ENCODE peak calls at places on chromosomes 12 and 14, in nine cellular contexts. P, F, G, J, A, L, E, I and X are unnamed samples.
A peak's percentile ranks its signal among the peaks of the same experiment; 100 is the strongest.

GRCh38 chr12:49489154-49489553 is 49.7 kb upstream of the KCNH3 start:
- DNase-seq in P (no peak), A (no peak), I (no peak), F (no peak), J (no peak), E (no peak), L (no peak), G (no peak), X (no peak)

GRCh38 chr12:71303199-71303598 is 136.4 kb upstream of the LGR5 start:
- DNase-seq in A (no peak), L (peak; percentile 76), P (no peak), I (no peak), F (no peak), G (peak; percentile 39), J (no peak), E (no peak), X (no peak)

GRCh38 chr12:55760663-55761062 is 17.7 kb downstream of the GDF11 start:
- DNase-seq in P (no peak), I (no peak), F (no peak), L (no peak), A (no peak), J (no peak), E (no peak), G (no peak), X (no peak)

GRCh38 chr14:77752799-77753516 is 8.0 kb downstream of the SNW1 start:
- DNase-seq in F (no peak), L (no peak), G (peak; percentile 5), P (no peak), J (no peak), A (no peak), E (no peak), I (no peak), X (no peak)

GRCh38 chr14:22812744-22813143 is 2.5 kb downstream of the SLC7A7 start:
- DNase-seq in G (no peak), P (no peak), L (no peak), F (no peak), I (peak; percentile 57), E (no peak), A (no peak), J (no peak), X (no peak)

GRCh38 chr12:81992461-81992860 is 233.3 kb upstream of the PPFIA2 start:
- DNase-seq in A (no peak), E (peak; percentile 32), P (no peak), I (peak; percentile 56), F (no peak), G (no peak), J (no peak), L (peak; percentile 20), X (peak; percentile 19)

GRCh38 chr12:4822572-4822971 is 87.1 kb upstream of the KCNA1 start:
- DNase-seq in F (no peak), L (no peak), A (no peak), I (no peak), G (no peak), P (no peak), J (no peak), E (no peak), X (no peak)

GRCh38 chr12:61860439-61860838 is 399.8 kb upstream of the USP15 start:
- DNase-seq in I (no peak), F (no peak), L (no peak), A (no peak), E (no peak), J (no peak), G (no peak), P (no peak), X (no peak)

GRCh38 chr12:57135487-57135886 is 7.2 kb downstream of the LRP1 start:
- DNase-seq in I (peak; percentile 46), J (no peak), G (peak; percentile 74), F (no peak), E (no peak), P (no peak), L (no peak), A (peak; percentile 75), X (no peak)
- H3K4me3 ChIP-seq in I (no peak overlapping the region), J (no peak overlapping the region), G (peak overlapping the region; percentile 20), F (no peak overlapping the region), E (no peak overlapping the region), P (peak overlapping the region; percentile 11), L (no peak overlapping the region), A (peak overlapping the region; percentile 34), X (no peak overlapping the region)

DNA sequence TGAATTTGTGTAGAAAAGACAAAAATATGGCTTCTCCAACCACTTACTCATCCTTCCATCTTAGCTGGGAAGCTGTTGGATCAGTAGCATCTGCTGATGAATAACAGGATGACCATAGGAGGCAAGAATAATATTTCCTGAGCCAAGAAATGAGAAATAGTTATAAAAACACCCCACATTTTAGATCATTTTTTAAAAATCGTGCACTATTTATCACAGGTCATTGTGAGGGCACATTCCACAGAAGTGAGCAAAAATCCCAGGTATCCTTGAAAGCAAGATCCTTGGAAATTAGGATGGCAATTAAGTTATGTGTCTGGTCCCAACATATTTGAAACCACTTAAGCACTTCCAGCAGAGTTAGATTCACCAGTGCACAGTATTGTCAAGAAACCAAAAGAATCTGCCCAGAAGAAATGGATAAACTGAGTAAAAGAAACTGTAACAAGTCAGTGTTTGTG is 8.4 kb downstream of the FAR2 start:
- DNase-seq in G (no peak), E (no peak), F (no peak), A (peak; percentile 6), L (no peak), I (no peak), J (no peak), P (no peak), X (no peak)
- TF ChIP-seq CTCF in G (no peak), E (no peak), F (no peak), A (no peak), L (no peak), I (no peak), J (no peak), P (no peak), X (no peak)

GRCh38 chr12:457676-458075 is 2.1 kb upstream of the B4GALNT3 start:
- DNase-seq in E (no peak), F (no peak), P (no peak), A (no peak), I (no peak), J (no peak), L (no peak), G (no peak), X (peak; percentile 26)

GRCh38 chr12:449203-449602 is 10.5 kb upstream of the B4GALNT3 start:
- DNase-seq in P (no peak), I (no peak), F (no peak), A (no peak), E (no peak), G (no peak), L (no peak), J (no peak), X (no peak)

GRCh38 chr12:455821-456220 is 3.9 kb upstream of the B4GALNT3 start:
- DNase-seq in I (no peak), L (no peak), J (no peak), E (no peak), G (no peak), A (no peak), F (no peak), P (no peak), X (no peak)

GRCh38 chr12:450438-450837 is 9.3 kb upstream of the B4GALNT3 start:
- DNase-seq in F (no peak), L (no peak), I (no peak), A (no peak), P (no peak), E (no peak), G (no peak), J (no peak), X (no peak)

DNA sequence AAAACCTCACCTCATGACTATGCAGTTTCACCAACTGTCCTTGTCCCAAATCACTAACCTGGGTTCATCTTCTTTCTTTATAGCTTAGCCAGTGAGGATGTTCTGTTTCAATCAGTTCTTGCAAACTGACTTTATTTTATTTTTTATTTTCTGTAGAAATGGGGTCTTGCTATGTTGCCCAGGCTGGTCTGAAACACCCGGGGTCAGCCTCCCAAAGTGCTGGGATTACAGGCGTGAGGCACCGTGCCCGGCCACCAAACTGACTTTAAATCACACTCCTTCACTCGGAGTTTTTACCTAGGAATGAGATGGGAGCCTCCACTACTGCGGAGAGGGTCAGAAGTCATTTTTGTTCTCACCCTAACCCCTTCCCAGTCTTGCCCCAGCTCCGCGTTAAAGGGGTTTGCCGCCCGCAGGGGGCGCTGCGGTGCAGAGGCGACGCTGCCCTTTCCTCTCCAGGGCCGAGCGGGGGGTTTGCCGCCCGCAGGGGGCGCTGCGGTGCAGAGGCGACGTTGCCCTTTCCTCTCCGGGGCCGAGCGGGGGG is 7.0 kb upstream of the B4GALNT3 start:
- DNase-seq in F (peak; percentile 61), L (no peak), I (no peak), P (no peak), J (no peak), E (peak; percentile 49), A (no peak), G (no peak), X (peak; percentile 65)
- H3K4me3 ChIP-seq in F (no peak overlapping the region), L (no peak overlapping the region), I (no peak overlapping the region), P (no peak overlapping the region), J (no peak overlapping the region), E (no peak overlapping the region), A (no peak overlapping the region), G (no peak overlapping the region), X (no peak overlapping the region)

GRCh38 chr14:104293231-104293841 is 154.9 kb downstream of the KIF26A start:
- DNase-seq in P (peak; percentile 40), J (no peak), F (no peak), L (no peak), G (no peak), E (no peak), A (no peak), I (no peak), X (no peak)

GRCh38 chr14:104292084-104292970 is 153.9 kb downstream of the KIF26A start:
- DNase-seq in E (no peak), P (peak; percentile 22), J (no peak), G (no peak), I (no peak), F (no peak), L (no peak), A (no peak), X (no peak)

GRCh38 chr14:104294983-104295680 is 156.7 kb downstream of the KIF26A start:
- DNase-seq in A (no peak), F (no peak), G (no peak), P (peak; percentile 35), E (no peak), L (no peak), I (no peak), J (no peak), X (no peak)

GRCh38 chr14:104294628-104294982 is 156.2 kb downstream of the KIF26A start:
- DNase-seq in J (no peak), G (no peak), P (peak; percentile 24), E (no peak), F (no peak), I (no peak), A (no peak), L (no peak), X (no peak)

DNA sequence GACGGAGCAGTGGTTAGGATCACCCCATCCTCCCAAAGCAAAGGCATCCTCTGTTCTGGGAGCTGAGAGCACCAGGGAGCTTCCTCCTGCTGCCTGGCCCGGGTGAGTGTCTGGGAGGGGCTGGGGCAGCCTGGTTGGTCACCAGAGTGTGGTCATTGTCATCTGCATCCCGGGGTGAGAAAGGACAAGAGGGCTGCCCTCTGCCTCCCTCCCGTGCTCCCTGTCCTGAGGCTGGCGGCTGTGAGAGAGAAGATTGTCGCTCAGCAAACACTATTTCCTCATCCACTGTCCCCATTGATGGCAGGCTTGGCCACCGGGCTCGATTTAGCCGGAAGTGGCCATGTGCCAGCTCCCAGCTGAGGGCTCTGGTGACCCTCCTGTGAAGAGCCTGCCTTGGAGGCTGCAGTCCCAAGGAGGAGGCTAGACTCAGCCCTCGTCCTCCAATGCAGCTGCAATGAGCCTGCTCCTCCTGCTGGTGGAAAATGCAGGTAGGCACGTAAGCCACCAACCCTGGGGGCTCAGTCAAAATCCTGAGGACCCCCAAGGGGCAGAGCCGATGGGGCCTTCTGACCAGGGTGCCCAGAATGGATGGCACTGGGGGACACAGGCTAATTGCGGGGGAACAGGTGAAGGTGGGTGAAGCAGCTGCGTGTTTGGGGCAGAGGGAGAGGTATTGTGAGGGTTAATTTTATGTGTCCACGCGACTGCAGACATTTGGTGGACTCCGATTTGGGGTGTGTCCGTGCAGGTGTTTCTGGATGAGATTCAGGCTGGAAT is 155.7 kb downstream of the KIF26A start:
- DNase-seq in I (peak; percentile 35), F (no peak), A (no peak), J (peak; percentile 23), E (no peak), L (no peak), P (peak; percentile 33), G (no peak), X (no peak)
- TF ChIP-seq CTCF in I (peak; percentile 40), F (peak; percentile 34), A (no peak), J (peak; percentile 29), E (no peak), L (no peak), P (no peak), G (no peak), X (peak; percentile 1)